ENCODE peak calls at places on chromosomes 16 and 17, in four cellular contexts. Y is CD8-positive, alpha-beta T cell; A is stomach; X is PC-9. M is an unnamed sample.

GRCh38 chr17:77382356-77382911 is 241.7 kb downstream of the SEC14L1 start:
- DNase-seq in Y (peak; percentile 61), A (no peak), X (no peak), M (no peak)

GRCh38 chr17:4898927-4899326 is 409 bp upstream of the C17orf107 start:
- DNase-seq in Y (no peak), A (no peak), X (no peak), M (no peak)

GRCh38 chr17:56707312-56708219 is 114.1 kb downstream of the NOG start:
- DNase-seq in Y (no peak), A (no peak), X (no peak), M (no peak)

GRCh38 chr17:46865100-46865499 is 13.7 kb downstream of the WNT9B start:
- DNase-seq in Y (no peak), A (no peak), X (no peak), M (no peak)

GRCh38 chr17:69012895-69013805 is 47.6 kb downstream of the ABCA9 start:
- DNase-seq in Y (no peak), A (no peak), X (no peak), M (no peak)

GRCh38 chr17:67223924-67224323 is 21.1 kb downstream of the HELZ start:
- DNase-seq in Y (no peak), A (no peak), X (no peak), M (no peak)

GRCh38 chr17:58006563-58006923 is 503 bp downstream of the SRSF1 start:
- DNase-seq in Y (peak; percentile 64), A (peak; percentile 73), X (no peak), M (peak; percentile 92)

GRCh38 chr17:64984776-64985521 is 65.7 kb upstream of the LRRC37A3 start:
- DNase-seq in Y (peak; percentile 58), A (no peak), X (peak; percentile 95), M (no peak)

GRCh38 chr17:65359016-65359415 is 202.4 kb downstream of the AXIN2 start:
- DNase-seq in Y (no peak), A (no peak), X (peak; percentile 81), M (peak; percentile 87)

GRCh38 chr16:53123753-53124152 is 69.0 kb downstream of the CHD9 start:
- DNase-seq in Y (no peak), A (no peak), X (no peak), M (no peak)
- H3K27ac ChIP-seq in Y (no peak overlapping the region), A (no peak overlapping the region), X (no peak overlapping the region), M (no peak overlapping the region)

GRCh38 chr17:15971882-15972281 is 27.0 kb downstream of the ADORA2B start:
- DNase-seq in Y (no peak), A (no peak), X (peak; percentile 57), M (no peak)
- H3K4me1 ChIP-seq in Y (peaks cover 11% of the 10 kb centered on the region), A (peaks cover 5% of the 10 kb centered on the region), X (peaks cover 49% of the 10 kb centered on the region), M (peaks cover 18% of the 10 kb centered on the region)

GRCh38 chr17:38608648-38609047 is 2.9 kb upstream of the SRCIN1 start:
- DNase-seq in Y (no peak), A (peak; percentile 85), X (peak; percentile 66), M (no peak)
- H3K4me3 ChIP-seq in Y (no peak overlapping the region), A (no peak overlapping the region), X (no peak overlapping the region), M (no peak overlapping the region)

DNA sequence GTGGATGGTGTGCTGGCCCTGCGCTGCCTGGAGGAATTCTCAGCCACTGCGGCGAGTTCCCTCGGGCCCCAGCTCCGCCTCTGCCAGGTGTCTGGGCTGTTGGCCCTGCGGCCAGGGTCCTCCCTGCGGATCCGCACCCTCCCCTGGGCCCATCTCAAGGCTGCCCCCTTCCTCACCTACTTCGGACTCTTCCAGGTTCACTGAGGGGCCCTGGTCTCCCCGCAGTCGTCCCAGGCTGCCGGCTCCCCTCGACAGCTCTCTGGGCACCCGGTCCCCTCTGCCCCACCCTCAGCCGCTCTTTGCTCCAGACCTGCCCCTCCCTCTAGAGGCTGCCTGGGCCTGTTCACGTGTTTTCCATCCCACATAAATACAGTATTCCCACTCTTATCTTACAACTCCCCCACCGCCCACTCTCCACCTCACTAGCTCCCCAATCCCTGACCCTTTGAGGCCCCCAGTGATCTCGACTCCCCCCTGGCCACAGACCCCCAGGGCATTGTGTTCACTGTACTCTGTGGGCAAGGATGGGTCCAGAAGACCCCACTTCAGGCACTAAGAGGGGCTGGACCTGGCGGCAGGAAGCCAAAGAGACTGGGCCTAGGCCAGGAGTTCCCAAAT is 1.3 kb upstream of the TNFSF13 start:
- DNase-seq in Y (no peak), A (peak; percentile 38), X (no peak), M (no peak)
- H3K27ac ChIP-seq in Y (no peak overlapping the region), A (peak overlapping the region; percentile 99), X (no peak overlapping the region), M (no peak overlapping the region)

GRCh38 chr17:78647030-78647429 is 69.8 kb upstream of the DNAH17 start:
- DNase-seq in Y (no peak), A (no peak), X (no peak), M (no peak)
- H3K4me1 ChIP-seq in Y (no peaks in the 10 kb centered on the region), A (no peaks in the 10 kb centered on the region), X (no peaks in the 10 kb centered on the region), M (no peaks in the 10 kb centered on the region)

GRCh38 chr16:86565181-86565631 is 1.4 kb upstream of the FOXC2 start:
- DNase-seq in Y (no peak), A (no peak), X (no peak), M (no peak)
- H3K4me3 ChIP-seq in Y (no peak overlapping the region), A (no peak overlapping the region), X (no peak overlapping the region), M (no peak overlapping the region)

DNA sequence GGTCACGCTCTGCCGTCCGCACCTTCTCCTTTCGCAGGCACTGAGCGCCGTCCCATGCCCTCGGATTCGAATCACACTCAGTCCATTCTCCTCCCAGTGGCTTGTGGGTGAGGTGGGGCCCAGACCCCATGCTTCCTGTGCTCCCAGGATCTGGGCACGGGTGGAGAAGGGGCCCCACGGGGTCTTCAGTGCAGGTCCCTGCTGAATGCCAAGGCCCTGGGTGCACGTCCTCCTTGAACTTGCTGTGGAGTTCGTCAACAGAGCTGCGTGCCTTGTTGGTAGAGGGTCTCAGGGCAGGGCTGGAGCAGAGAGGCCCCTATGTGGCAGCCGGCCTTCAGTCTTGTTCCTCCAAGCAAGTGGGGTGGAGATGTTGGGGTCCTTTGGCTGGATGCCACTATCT is 7.3 kb upstream of the MC1R start:
- DNase-seq in Y (no peak), A (no peak), X (no peak), M (no peak)
- H3K27ac ChIP-seq in Y (no peak overlapping the region), A (no peak overlapping the region), X (no peak overlapping the region), M (no peak overlapping the region)

DNA sequence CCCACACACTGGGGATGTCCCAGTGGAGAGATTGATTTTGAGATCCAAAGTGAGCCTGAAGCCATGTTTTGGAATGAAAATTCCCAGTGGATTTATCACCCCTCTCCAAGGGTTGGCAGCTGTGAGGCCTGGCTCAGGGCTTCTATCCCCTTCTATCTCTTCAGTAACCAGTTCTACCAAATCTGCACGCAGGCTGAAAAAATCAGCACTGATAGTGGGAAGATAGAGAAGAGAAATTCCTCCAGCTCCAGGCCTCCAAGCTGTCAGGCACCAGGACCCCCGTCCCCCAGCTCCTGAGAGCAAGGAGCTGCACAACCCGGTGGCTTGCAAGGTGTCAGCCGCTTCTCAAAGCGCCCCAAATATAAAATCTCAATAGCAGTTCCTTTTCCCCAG is 1.0 kb downstream of the FLOT2 start:
- DNase-seq in Y (no peak), A (no peak), X (no peak), M (no peak)
- H3K4me1 ChIP-seq in Y (peaks cover 63% of the 10 kb centered on the region), A (peaks cover 25% of the 10 kb centered on the region), X (peaks cover 21% of the 10 kb centered on the region), M (peaks cover 21% of the 10 kb centered on the region)

GRCh38 chr17:10196936-10197335 is 1.5 kb downstream of the GAS7 start:
- DNase-seq in Y (no peak), A (no peak), X (no peak), M (no peak)
- H3K4me3 ChIP-seq in Y (no peak overlapping the region), A (peak overlapping the region; percentile 56), X (no peak overlapping the region), M (no peak overlapping the region)